ENCODE peak calls at places on chromosomes 16 and 17, in four cellular contexts. One of them, this sample, is unnamed.

GRCh38 chr16:89924298-89924924 is 1.3 kb downstream of the TUBB3 start:
- DNase-seq in A549: no peak
- DNase-seq in GM12878: no peak
- DNase-seq in K562: peak
- DNase-seq in this sample: peak

GRCh38 chr16:86854895-86855294 is 276.5 kb downstream of the FOXL1 start:
- DNase-seq in A549: peak
- DNase-seq in GM12878: no peak
- DNase-seq in K562: no peak
- DNase-seq in this sample: peak

GRCh38 chr16:89691986-89692569 is 5.6 kb downstream of the CDK10 start:
- DNase-seq in A549: no peak
- DNase-seq in GM12878: no peak
- DNase-seq in K562: no peak
- DNase-seq in this sample: no peak

GRCh38 chr16:85697441-85697840 is 8.7 kb upstream of the GINS2 start:
- DNase-seq in A549: no peak
- DNase-seq in GM12878: no peak
- DNase-seq in K562: no peak
- DNase-seq in this sample: no peak

GRCh38 chr17:39107141-39107540 is 44.3 kb downstream of the PLXDC1 start:
- DNase-seq in A549: no peak
- DNase-seq in GM12878: no peak
- DNase-seq in K562: no peak
- DNase-seq in this sample: no peak

GRCh38 chr17:11296994-11297393 is 56.0 kb downstream of the SHISA6 start:
- DNase-seq in A549: peak
- DNase-seq in GM12878: no peak
- DNase-seq in K562: no peak
- DNase-seq in this sample: no peak

GRCh38 chr17:49612721-49613120 is 37.0 kb downstream of the NXPH3 start:
- DNase-seq in A549: no peak
- DNase-seq in GM12878: no peak
- DNase-seq in K562: no peak
- DNase-seq in this sample: no peak

GRCh38 chr16:47132310-47132709 is 11.4 kb downstream of the NETO2 start:
- DNase-seq in A549: no peak
- DNase-seq in GM12878: no peak
- DNase-seq in K562: no peak
- DNase-seq in this sample: peak

GRCh38 chr17:72714357-72714966 is 378.0 kb downstream of the SLC39A11 start:
- DNase-seq in A549: no peak
- DNase-seq in GM12878: no peak
- DNase-seq in K562: no peak
- DNase-seq in this sample: no peak

GRCh38 chr16:80670170-80670865 is 129.5 kb downstream of the DYNLRB2 start:
- DNase-seq in A549: no peak
- DNase-seq in GM12878: no peak
- DNase-seq in K562: no peak
- DNase-seq in this sample: no peak

GRCh38 chr16:7363397-7364053 is 30.9 kb downstream of the RBFOX1 start:
- DNase-seq in A549: no peak
- DNase-seq in GM12878: no peak
- DNase-seq in K562: no peak
- DNase-seq in this sample: no peak

GRCh38 chr17:55571095-55571494 is 59.8 kb upstream of the SMIM36 start:
- DNase-seq in A549: no peak
- DNase-seq in GM12878: no peak
- DNase-seq in K562: no peak
- DNase-seq in this sample: no peak

GRCh38 chr16:4006441-4006989 is 109.7 kb downstream of the ADCY9 start:
- DNase-seq in A549: no peak
- DNase-seq in GM12878: no peak
- DNase-seq in K562: no peak
- DNase-seq in this sample: no peak

GRCh38 chr16:4004206-4004605 is 112.0 kb downstream of the ADCY9 start:
- DNase-seq in A549: no peak
- DNase-seq in GM12878: no peak
- DNase-seq in K562: no peak
- DNase-seq in this sample: no peak

GRCh38 chr16:4003166-4003565 is 113.1 kb downstream of the ADCY9 start:
- DNase-seq in A549: no peak
- DNase-seq in GM12878: no peak
- DNase-seq in K562: no peak
- DNase-seq in this sample: no peak

GRCh38 chr16:4005281-4005680 is 111.0 kb downstream of the ADCY9 start:
- DNase-seq in A549: no peak
- DNase-seq in GM12878: no peak
- DNase-seq in K562: no peak
- DNase-seq in this sample: no peak

GRCh38 chr16:4003576-4003975 is 112.7 kb downstream of the ADCY9 start:
- DNase-seq in A549: no peak
- DNase-seq in GM12878: no peak
- DNase-seq in K562: no peak
- DNase-seq in this sample: no peak
- TF ChIP-seq MYC in A549: no peak
- TF ChIP-seq MYC in GM12878: no peak
- TF ChIP-seq MYC in K562: no peak
- TF ChIP-seq MYC in this sample: no peak

GRCh38 chr16:49775581-49775980 is 80.3 kb downstream of the ZNF423 start:
- DNase-seq in A549: no peak
- DNase-seq in GM12878: no peak
- DNase-seq in K562: no peak
- DNase-seq in this sample: no peak
- H3K4me3 ChIP-seq in A549: no peak
- H3K4me3 ChIP-seq in GM12878: no peak
- H3K4me3 ChIP-seq in K562: no peak
- H3K4me3 ChIP-seq in this sample: no peak

GRCh38 chr17:43524945-43525575 is 21.1 kb downstream of the ETV4 start:
- DNase-seq in A549: no peak
- DNase-seq in GM12878: no peak
- DNase-seq in K562: no peak
- DNase-seq in this sample: no peak
- TF ChIP-seq MYC in A549: no peak
- TF ChIP-seq MYC in GM12878: no peak
- TF ChIP-seq MYC in K562: no peak
- TF ChIP-seq MYC in this sample: no peak

GRCh38 chr17:40312131-40312731 is 3.3 kb downstream of the RARA start:
- DNase-seq in A549: no peak
- DNase-seq in GM12878: no peak
- DNase-seq in K562: no peak
- DNase-seq in this sample: no peak

GRCh38 chr17:40309031-40309937 is at the start of gene RARA:
- DNase-seq in A549: peak
- DNase-seq in GM12878: no peak
- DNase-seq in K562: peak
- DNase-seq in this sample: no peak

GRCh38 chr17:40310882-40311391 is 2.0 kb downstream of the RARA start:
- DNase-seq in A549: no peak
- DNase-seq in GM12878: no peak
- DNase-seq in K562: no peak
- DNase-seq in this sample: no peak

GRCh38 chr17:40311575-40311974 is 2.6 kb downstream of the RARA start:
- DNase-seq in A549: no peak
- DNase-seq in GM12878: no peak
- DNase-seq in K562: no peak
- DNase-seq in this sample: no peak

GRCh38 chr17:40309938-40310510 is 1.0 kb downstream of the RARA start:
- DNase-seq in A549: no peak
- DNase-seq in GM12878: no peak
- DNase-seq in K562: no peak
- DNase-seq in this sample: no peak
- H3K4me3 ChIP-seq in A549: peak
- H3K4me3 ChIP-seq in GM12878: peak
- H3K4me3 ChIP-seq in K562: no peak
- H3K4me3 ChIP-seq in this sample: no peak

DNA sequence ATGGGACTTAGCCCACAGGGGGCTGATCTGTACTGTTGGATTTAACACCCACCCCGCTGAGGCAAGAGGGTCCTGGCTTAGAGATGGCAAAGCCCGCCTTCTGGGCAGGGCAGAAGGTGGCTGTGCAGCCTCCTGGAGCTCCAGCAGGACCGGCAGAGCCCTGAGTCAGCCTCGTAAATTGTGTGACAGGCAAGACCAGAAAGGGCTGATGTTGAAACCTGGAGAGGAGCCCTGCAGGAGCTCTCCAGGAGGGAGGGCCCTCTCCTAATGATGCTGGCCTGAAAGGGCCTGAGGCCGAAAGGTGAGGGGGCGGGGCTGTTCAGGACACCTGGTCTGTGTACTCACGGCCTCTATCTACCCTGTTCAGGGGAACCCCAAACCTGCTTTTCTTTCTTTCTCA is 22.5 kb upstream of the MYO15B start:
- DNase-seq in A549: peak
- DNase-seq in GM12878: no peak
- DNase-seq in K562: no peak
- DNase-seq in this sample: no peak
- TF ChIP-seq MYC in A549: no peak
- TF ChIP-seq MYC in GM12878: no peak
- TF ChIP-seq MYC in K562: no peak
- TF ChIP-seq MYC in this sample: no peak

GRCh38 chr17:1229354-1229890 is 40.8 kb upstream of the BHLHA9 start:
- DNase-seq in A549: peak
- DNase-seq in GM12878: no peak
- DNase-seq in K562: peak
- DNase-seq in this sample: no peak
- H3K4me3 ChIP-seq in A549: peak
- H3K4me3 ChIP-seq in GM12878: peak
- H3K4me3 ChIP-seq in K562: peak
- H3K4me3 ChIP-seq in this sample: no peak

GRCh38 chr17:78474631-78475146 is 96.2 kb downstream of the PGS1 start:
- DNase-seq in A549: no peak
- DNase-seq in GM12878: peak
- DNase-seq in K562: no peak
- DNase-seq in this sample: no peak

GRCh38 chr17:78471635-78472034 is 93.2 kb downstream of the PGS1 start:
- DNase-seq in A549: no peak
- DNase-seq in GM12878: no peak
- DNase-seq in K562: no peak
- DNase-seq in this sample: no peak

GRCh38 chr17:78473951-78474630 is 95.6 kb downstream of the PGS1 start:
- DNase-seq in A549: no peak
- DNase-seq in GM12878: no peak
- DNase-seq in K562: no peak
- DNase-seq in this sample: no peak

GRCh38 chr17:78469443-78469842 is 91.0 kb downstream of the PGS1 start:
- DNase-seq in A549: no peak
- DNase-seq in GM12878: no peak
- DNase-seq in K562: no peak
- DNase-seq in this sample: no peak

GRCh38 chr17:78472035-78472905 is 93.8 kb downstream of the PGS1 start:
- DNase-seq in A549: no peak
- DNase-seq in GM12878: peak
- DNase-seq in K562: no peak
- DNase-seq in this sample: no peak
- TF ChIP-seq MYC in A549: no peak
- TF ChIP-seq MYC in GM12878: no peak
- TF ChIP-seq MYC in K562: no peak
- TF ChIP-seq MYC in this sample: no peak

GRCh38 chr16:69921125-69921524 is 30.0 kb upstream of the CLEC18A start:
- DNase-seq in A549: no peak
- DNase-seq in GM12878: no peak
- DNase-seq in K562: no peak
- DNase-seq in this sample: no peak

GRCh38 chr16:69918241-69918640 is 32.9 kb upstream of the CLEC18A start:
- DNase-seq in A549: no peak
- DNase-seq in GM12878: no peak
- DNase-seq in K562: no peak
- DNase-seq in this sample: no peak

GRCh38 chr16:69917739-69918138 is 33.4 kb upstream of the CLEC18A start:
- DNase-seq in A549: peak
- DNase-seq in GM12878: no peak
- DNase-seq in K562: no peak
- DNase-seq in this sample: peak

GRCh38 chr16:69916445-69916844 is 34.7 kb upstream of the CLEC18A start:
- DNase-seq in A549: no peak
- DNase-seq in GM12878: no peak
- DNase-seq in K562: no peak
- DNase-seq in this sample: no peak

DNA sequence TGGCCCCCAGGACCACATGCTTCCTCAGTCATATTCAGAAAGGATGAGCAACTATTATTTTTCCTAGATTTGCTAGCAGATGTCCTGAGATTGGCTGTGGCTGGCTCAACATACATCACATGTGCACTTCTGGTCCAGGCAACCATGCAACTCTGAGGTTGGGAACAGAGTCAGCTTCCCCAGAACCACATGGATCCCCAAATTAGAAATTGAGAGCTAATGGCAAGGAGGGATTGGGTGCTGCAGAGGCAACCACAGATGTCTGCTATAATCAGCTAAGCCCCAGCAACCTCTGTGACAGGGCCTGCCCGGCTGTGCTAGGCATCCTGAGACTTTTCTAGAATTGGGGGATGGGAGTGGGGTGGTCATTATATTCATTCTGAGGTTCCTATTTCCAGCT is 33.8 kb upstream of the CLEC18A start:
- DNase-seq in A549: no peak
- DNase-seq in GM12878: no peak
- DNase-seq in K562: no peak
- DNase-seq in this sample: no peak
- H3K4me3 ChIP-seq in A549: no peak
- H3K4me3 ChIP-seq in GM12878: no peak
- H3K4me3 ChIP-seq in K562: no peak
- H3K4me3 ChIP-seq in this sample: no peak

GRCh38 chr17:64993867-64994266 is 62.7 kb downstream of the GNA13 start:
- DNase-seq in A549: no peak
- DNase-seq in GM12878: no peak
- DNase-seq in K562: no peak
- DNase-seq in this sample: no peak

GRCh38 chr17:64991726-64992125 is 64.8 kb downstream of the GNA13 start:
- DNase-seq in A549: no peak
- DNase-seq in GM12878: no peak
- DNase-seq in K562: no peak
- DNase-seq in this sample: no peak

GRCh38 chr17:64994281-64994680 is 62.3 kb downstream of the GNA13 start:
- DNase-seq in A549: no peak
- DNase-seq in GM12878: no peak
- DNase-seq in K562: no peak
- DNase-seq in this sample: no peak

GRCh38 chr17:64994781-64995538 is 61.6 kb downstream of the GNA13 start:
- DNase-seq in A549: no peak
- DNase-seq in GM12878: no peak
- DNase-seq in K562: no peak
- DNase-seq in this sample: no peak

DNA sequence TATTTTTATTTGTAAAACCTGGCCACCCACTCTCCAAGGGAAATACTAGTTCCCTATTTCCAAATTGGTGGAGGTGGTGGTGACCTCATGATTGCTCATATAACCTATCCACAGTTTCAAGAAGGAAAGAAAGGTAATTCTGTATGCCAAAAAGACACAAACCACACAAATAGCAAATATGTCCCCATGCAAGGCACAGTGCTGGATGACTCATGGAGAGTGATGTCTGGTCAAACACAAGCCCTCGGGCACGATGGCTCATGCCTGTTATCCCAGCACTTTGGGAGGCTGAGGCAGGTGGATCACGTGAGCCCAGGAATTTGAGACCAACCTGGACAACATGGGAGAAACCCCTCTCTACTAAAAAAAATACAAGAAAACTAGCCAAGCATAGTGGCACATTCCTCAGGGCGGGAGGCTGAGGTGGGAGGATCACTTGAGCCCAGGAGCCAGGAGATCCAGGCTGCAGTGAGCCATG is 64.2 kb downstream of the GNA13 start:
- DNase-seq in A549: peak
- DNase-seq in GM12878: no peak
- DNase-seq in K562: no peak
- DNase-seq in this sample: no peak
- TF ChIP-seq MYC in A549: no peak
- TF ChIP-seq MYC in GM12878: no peak
- TF ChIP-seq MYC in K562: no peak
- TF ChIP-seq MYC in this sample: no peak